ENCODE peak calls at places on chromosomes 13 and 19, in seven cellular contexts. F is H1, Z is SK-N-SH, N is HepG2, E is K562, B is GM12878, D is HCT116. K is an unnamed sample.

GRCh38 chr13:99382428-99383133 is 75.4 kb upstream of the GPR183 start:
- DNase-seq in F (no peak), Z (no peak), N (no peak), E (no peak), B (no peak), D (no peak), K (no peak)

GRCh38 chr19:33214621-33215020 is 11.0 kb downstream of the SLC7A10 start:
- DNase-seq in F (no peak), Z (peak; percentile 65), N (peak; percentile 41), E (peak; percentile 34), B (no peak), D (no peak), K (peak; percentile 64)

GRCh38 chr19:10104665-10105221 is 1.4 kb upstream of the PPAN start:
- DNase-seq in F (no peak), Z (no peak), N (no peak), E (peak; percentile 79), B (peak; percentile 100), D (no peak), K (no peak)

GRCh38 chr13:103431880-103432279 is 365.7 kb upstream of the SLC10A2 start:
- DNase-seq in F (no peak), Z (peak; percentile 57), N (no peak), E (no peak), B (no peak), D (no peak), K (no peak)

GRCh38 chr19:48635966-48636858 is 967 bp downstream of the DBP start:
- DNase-seq in F (no peak), Z (no peak), N (no peak), E (no peak), B (no peak), D (no peak), K (no peak)

GRCh38 chr13:25345555-25345954 is 26.2 kb upstream of the ATP8A2 start:
- DNase-seq in F (no peak), Z (no peak), N (no peak), E (no peak), B (no peak), D (no peak), K (no peak)

GRCh38 chr13:31223640-31224039 is 23.9 kb downstream of the B3GLCT start:
- DNase-seq in F (no peak), Z (no peak), N (no peak), E (no peak), B (no peak), D (no peak), K (no peak)

GRCh38 chr13:35729926-35730627 is 253.6 kb upstream of the MAB21L1 start:
- DNase-seq in F (no peak), Z (no peak), N (no peak), E (no peak), B (peak; percentile 38), D (no peak), K (no peak)

GRCh38 chr13:45303866-45304265 is 37.1 kb downstream of the TPT1 start:
- DNase-seq in F (no peak), Z (no peak), N (no peak), E (no peak), B (no peak), D (no peak), K (no peak)

GRCh38 chr19:33883869-33884519 is 87.3 kb downstream of the KCTD15 start:
- DNase-seq in F (peak; percentile 60), Z (peak; percentile 80), N (no peak), E (no peak), B (no peak), D (no peak), K (no peak)

GRCh38 chr19:49056101-49056901 is 1.2 kb downstream of the CGB7 start:
- DNase-seq in F (no peak), Z (peak; percentile 91), N (peak; percentile 23), E (peak; percentile 79), B (no peak), D (peak; percentile 34), K (peak; percentile 82)

GRCh38 chr13:56189978-56190377 is 950.7 kb upstream of the PRR20A start:
- DNase-seq in F (no peak), Z (no peak), N (no peak), E (no peak), B (no peak), D (no peak), K (no peak)

GRCh38 chr13:98657506-98658085 is 80.7 kb upstream of the STK24 start:
- DNase-seq in F (no peak), Z (peak; percentile 48), N (no peak), E (no peak), B (no peak), D (no peak), K (no peak)

GRCh38 chr13:76759877-76760276 is 126.3 kb downstream of the KCTD12 start:
- DNase-seq in F (no peak), Z (no peak), N (no peak), E (no peak), B (no peak), D (no peak), K (no peak)

GRCh38 chr19:17246681-17247425 is 1.1 kb upstream of the NR2F6 start:
- DNase-seq in F (no peak), Z (peak; percentile 88), N (peak; percentile 80), E (peak; percentile 47), B (no peak), D (no peak), K (no peak)

GRCh38 chr13:51148952-51149573 is 38.0 kb upstream of the C13orf42 start:
- DNase-seq in F (peak; percentile 66), Z (peak; percentile 69), N (no peak), E (peak; percentile 9), B (no peak), D (peak; percentile 34), K (peak; percentile 4)

GRCh38 chr13:40565282-40566148 is 100.9 kb downstream of the FOXO1 start:
- DNase-seq in F (no peak), Z (no peak), N (no peak), E (no peak), B (no peak), D (no peak), K (no peak)

GRCh38 chr13:73844986-73845385 is 289.2 kb downstream of the KLF12 start:
- DNase-seq in F (no peak), Z (no peak), N (no peak), E (no peak), B (no peak), D (no peak), K (no peak)

GRCh38 chr19:38515906-38516305 is 82.4 kb downstream of the RYR1 start:
- DNase-seq in F (no peak), Z (no peak), N (no peak), E (no peak), B (no peak), D (no peak), K (no peak)

GRCh38 chr19:38268539-38268938 is 4.2 kb downstream of the SPINT2 start:
- DNase-seq in F (no peak), Z (no peak), N (no peak), E (peak; percentile 66), B (no peak), D (no peak), K (no peak)

GRCh38 chr13:41310963-41311606 is at the start of gene NAA16:
- DNase-seq in F (peak; percentile 75), Z (peak; percentile 99), N (peak; percentile 72), E (peak; percentile 90), B (peak; percentile 76), D (peak; percentile 77), K (peak; percentile 76)

GRCh38 chr13:35333157-35333556 is 143.3 kb downstream of the MAB21L1 start:
- DNase-seq in F (no peak), Z (no peak), N (no peak), E (no peak), B (no peak), D (no peak), K (no peak)

GRCh38 chr13:45362939-45363338 is 22.0 kb upstream of the TPT1 start:
- DNase-seq in F (peak; percentile 39), Z (no peak), N (peak; percentile 25), E (peak; percentile 71), B (no peak), D (no peak), K (no peak)

GRCh38 chr19:10516671-10517286 is 468 bp downstream of the S1PR5 start:
- DNase-seq in F (no peak), Z (no peak), N (no peak), E (no peak), B (no peak), D (no peak), K (no peak)

GRCh38 chr13:50509167-50509566 is 334.3 kb downstream of the DLEU7 start:
- DNase-seq in F (no peak), Z (no peak), N (peak; percentile 30), E (no peak), B (no peak), D (no peak), K (no peak)

GRCh38 chr13:79673310-79673992 is 192.5 kb downstream of the NDFIP2 start:
- DNase-seq in F (no peak), Z (no peak), N (no peak), E (no peak), B (no peak), D (no peak), K (no peak)

GRCh38 chr13:113216165-113217056 is 7.0 kb downstream of the CUL4A start:
- DNase-seq in F (no peak), Z (no peak), N (peak; percentile 45), E (peak; percentile 79), B (no peak), D (peak; percentile 56), K (peak; percentile 69)
- TF ChIP-seq JUND in F (no peak), Z (no peak), N (no peak), E (no peak), B (no peak), D (no peak), K (no peak)

GRCh38 chr19:21482863-21483276 is 22.5 kb upstream of the ZNF429 start:
- DNase-seq in F (peak; percentile 74), Z (peak; percentile 81), N (peak; percentile 6), E (peak; percentile 61), B (no peak), D (peak; percentile 7), K (peak; percentile 23)
- TF ChIP-seq JUND in F (no peak), Z (no peak), N (no peak), E (no peak), B (no peak), D (no peak), K (no peak)

GRCh38 chr19:56765107-56765506 is 75.4 kb downstream of the PEG3 start:
- DNase-seq in F (no peak), Z (peak; percentile 75), N (no peak), E (no peak), B (no peak), D (no peak), K (peak; percentile 5)
- TF ChIP-seq JUND in F (no peak), Z (no peak), N (no peak), E (no peak), B (no peak), D (no peak), K (no peak)

GRCh38 chr13:94305463-94305862 is 174.0 kb downstream of the DCT start:
- DNase-seq in F (no peak), Z (no peak), N (no peak), E (no peak), B (no peak), D (no peak), K (peak; percentile 15)
- TF ChIP-seq JUND in F (no peak), Z (peak; percentile 70), N (no peak), E (no peak), B (no peak), D (no peak), K (no peak)

K was measured in T47D.